ENCODE peak calls at places on chromosomes 11 and 22, in seven cellular contexts. D, B, P, E, U, M and I are unnamed samples.

GRCh38 chr11:121591405-121592033 is 138.8 kb upstream of the SORL1-AS1 start:
- DNase-seq in D (peak), B (peak), P (peak), E (peak), U (peak), M (peak), I (peak)

GRCh38 chr11:17593466-17594245 is 46.6 kb downstream of the OTOG start:
- DNase-seq in D (no peak), B (no peak), P (no peak), E (no peak), U (no peak), M (no peak), I (no peak)

GRCh38 chr11:88398372-88399140 is 61.0 kb upstream of the CTSC start:
- DNase-seq in D (peak), B (no peak), P (peak), E (no peak), U (no peak), M (no peak), I (peak)

GRCh38 chr22:27641049-27641790 is 160.3 kb downstream of the MN1 start:
- DNase-seq in D (no peak), B (no peak), P (no peak), E (no peak), U (no peak), M (no peak), I (no peak)

GRCh38 chr11:60169264-60169915 is 13.5 kb downstream of the MS4A6A start:
- DNase-seq in D (peak), B (peak), P (peak), E (no peak), U (peak), M (peak), I (peak)

GRCh38 chr11:128733440-128734115 is 39.7 kb downstream of the FLI1 start:
- DNase-seq in D (no peak), B (peak), P (no peak), E (peak), U (no peak), M (no peak), I (no peak)

GRCh38 chr22:46250783-46251125 is 661 bp upstream of the CDPF1 start:
- DNase-seq in D (no peak), B (peak), P (peak), E (no peak), U (no peak), M (no peak), I (no peak)

GRCh38 chr22:46573781-46574437 is 36.5 kb upstream of the CELSR1 start:
- DNase-seq in D (no peak), B (no peak), P (no peak), E (no peak), U (no peak), M (no peak), I (no peak)

GRCh38 chr22:26673485-26673884 is 16.1 kb downstream of the MIAT start:
- DNase-seq in D (no peak), B (no peak), P (peak), E (no peak), U (no peak), M (no peak), I (no peak)

GRCh38 chr11:65116370-65117205 is 913 bp downstream of the ZNHIT2 start:
- DNase-seq in D (no peak), B (peak), P (no peak), E (peak), U (peak), M (no peak), I (no peak)

GRCh38 chr11:92246637-92247036 is 22.0 kb downstream of the FAT3 start:
- DNase-seq in D (no peak), B (no peak), P (no peak), E (no peak), U (no peak), M (no peak), I (no peak)

GRCh38 chr11:110921742-110922200 is 209.5 kb upstream of the ARHGAP20 start:
- DNase-seq in D (no peak), B (peak), P (no peak), E (no peak), U (no peak), M (no peak), I (no peak)

GRCh38 chr11:17649696-17650600 is 69.4 kb upstream of the MYOD1 start:
- DNase-seq in D (no peak), B (no peak), P (no peak), E (no peak), U (no peak), M (no peak), I (no peak)

GRCh38 chr22:23218867-23219251 is 38.5 kb downstream of the BCR start:
- DNase-seq in D (no peak), B (peak), P (peak), E (peak), U (no peak), M (no peak), I (no peak)

GRCh38 chr22:42869888-42870480 is 12.9 kb upstream of the ARFGAP3 start:
- DNase-seq in D (no peak), B (no peak), P (no peak), E (no peak), U (no peak), M (no peak), I (no peak)

GRCh38 chr11:8287297-8288070 is 23.8 kb upstream of the LMO1 start:
- DNase-seq in D (no peak), B (no peak), P (no peak), E (no peak), U (no peak), M (no peak), I (no peak)

GRCh38 chr22:46953968-46954755 is 191.7 kb downstream of the TBC1D22A start:
- DNase-seq in D (no peak), B (peak), P (no peak), E (no peak), U (no peak), M (no peak), I (no peak)

GRCh38 chr22:47495102-47495501 is 732.7 kb downstream of the TBC1D22A start:
- DNase-seq in D (no peak), B (no peak), P (no peak), E (no peak), U (peak), M (no peak), I (no peak)

GRCh38 chr22:36155702-36156101 is 4.9 kb downstream of the APOL3 start:
- DNase-seq in D (no peak), B (no peak), P (peak), E (no peak), U (no peak), M (no peak), I (no peak)

GRCh38 chr22:47604563-47604962 is 842.1 kb downstream of the TBC1D22A start:
- DNase-seq in D (no peak), B (no peak), P (no peak), E (no peak), U (no peak), M (no peak), I (no peak)

GRCh38 chr11:2142762-2143202 is 3.6 kb upstream of the IGF2 start:
- DNase-seq in D (no peak), B (no peak), P (no peak), E (no peak), U (no peak), M (no peak), I (no peak)

GRCh38 chr22:49965291-49966040 is 4.9 kb downstream of the PIM3 start:
- DNase-seq in D (no peak), B (no peak), P (no peak), E (peak), U (no peak), M (no peak), I (no peak)

GRCh38 chr11:44621140-44621681 is 55.7 kb downstream of the CD82 start:
- DNase-seq in D (peak), B (peak), P (peak), E (peak), U (no peak), M (no peak), I (peak)

GRCh38 chr22:47259990-47260389 is 497.5 kb downstream of the TBC1D22A start:
- DNase-seq in D (no peak), B (no peak), P (peak), E (no peak), U (no peak), M (no peak), I (no peak)

GRCh38 chr22:42275970-42276369 is 5.5 kb upstream of the TCF20 start:
- DNase-seq in D (no peak), B (no peak), P (no peak), E (no peak), U (no peak), M (no peak), I (no peak)

GRCh38 chr11:117928818-117929567 is at the start of gene TMPRSS13:
- DNase-seq in D (no peak), B (peak), P (no peak), E (no peak), U (no peak), M (no peak), I (no peak)

GRCh38 chr22:50575426-50575941 is 2.7 kb downstream of the CPT1B start:
- DNase-seq in D (no peak), B (no peak), P (no peak), E (no peak), U (no peak), M (no peak), I (no peak)

GRCh38 chr11:66277475-66278391 is at the start of gene CNIH2:
- DNase-seq in D (peak), B (peak), P (peak), E (peak), U (no peak), M (no peak), I (no peak)

GRCh38 chr11:17979770-17980371 is 33.0 kb downstream of the SERGEF start:
- DNase-seq in D (peak), B (peak), P (peak), E (peak), U (no peak), M (peak), I (no peak)

GRCh38 chr11:125394306-125394705 is 101.8 kb downstream of the FEZ1 start:
- DNase-seq in D (no peak), B (no peak), P (no peak), E (no peak), U (no peak), M (no peak), I (no peak)

GRCh38 chr11:66002648-66003225 is 434 bp downstream of the BANF1 start:
- DNase-seq in D (peak), B (peak), P (no peak), E (no peak), U (no peak), M (no peak), I (no peak)

GRCh38 chr22:45073064-45073463 is 63.3 kb upstream of the PHF21B start:
- DNase-seq in D (no peak), B (no peak), P (no peak), E (peak), U (no peak), M (no peak), I (no peak)

GRCh38 chr11:86910592-86910991 is 44.6 kb downstream of the FZD4 start:
- DNase-seq in D (peak), B (no peak), P (no peak), E (no peak), U (no peak), M (no peak), I (no peak)

GRCh38 chr11:119373917-119374631 is 7.4 kb downstream of the USP2 start:
- DNase-seq in D (peak), B (peak), P (peak), E (peak), U (no peak), M (peak), I (no peak)

GRCh38 chr11:119375629-119376196 is 5.8 kb downstream of the USP2 start:
- DNase-seq in D (no peak), B (peak), P (peak), E (peak), U (no peak), M (no peak), I (no peak)

GRCh38 chr11:119376197-119376847 is 5.2 kb downstream of the USP2 start:
- DNase-seq in D (no peak), B (no peak), P (no peak), E (peak), U (no peak), M (no peak), I (no peak)

GRCh38 chr11:119373059-119373875 is 8.2 kb downstream of the USP2 start:
- DNase-seq in D (no peak), B (no peak), P (no peak), E (no peak), U (no peak), M (no peak), I (no peak)

DNA sequence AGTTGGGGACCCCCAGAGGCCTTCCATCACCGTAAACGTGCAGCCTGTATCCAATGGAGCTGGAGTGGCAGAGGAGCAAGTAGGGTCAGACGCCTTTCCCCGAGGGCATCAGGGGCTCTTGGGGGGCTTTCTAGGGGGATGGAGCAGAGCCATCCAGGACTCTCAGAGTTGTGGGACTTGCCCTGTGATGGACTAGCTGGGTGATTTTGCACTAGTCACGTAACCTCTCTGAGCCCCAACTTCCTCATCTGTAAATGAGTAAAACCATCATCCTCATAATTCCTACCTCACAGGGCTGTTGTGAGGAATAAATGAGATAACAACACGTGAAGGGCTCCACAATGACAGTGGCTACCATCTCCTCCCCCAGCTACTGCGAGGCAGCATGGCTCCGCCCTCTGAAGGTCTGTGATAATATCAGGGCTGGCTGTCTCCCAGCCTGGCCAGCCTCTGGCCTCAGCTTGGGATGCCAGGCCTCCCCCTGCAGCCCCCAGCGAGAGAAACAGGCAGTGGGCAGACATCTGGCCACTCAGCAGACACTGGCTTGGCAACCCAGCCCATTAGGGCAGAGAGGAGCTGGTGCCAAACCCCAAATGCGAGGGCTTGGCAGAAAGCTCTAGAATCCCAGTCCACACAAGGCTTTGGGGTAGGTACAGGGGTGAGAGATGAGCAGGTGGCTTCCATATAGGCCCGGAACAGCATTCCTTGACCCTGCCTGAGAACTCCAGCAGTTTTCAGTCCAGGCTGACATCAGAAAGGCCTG is 6.7 kb downstream of the USP2 start:
- DNase-seq in D (no peak), B (no peak), P (peak), E (peak), U (no peak), M (no peak), I (no peak)
- TF ChIP-seq REST in D (no peak), B (no peak), P (peak), E (no peak), U (no peak), M (no peak), I (no peak)

GRCh38 chr22:34113381-34113780 is 193.1 kb upstream of the LARGE1 start:
- DNase-seq in D (no peak), B (no peak), P (no peak), E (no peak), U (no peak), M (no peak), I (no peak)

GRCh38 chr22:34115722-34116121 is 195.4 kb upstream of the LARGE1 start:
- DNase-seq in D (no peak), B (no peak), P (no peak), E (no peak), U (no peak), M (no peak), I (no peak)

GRCh38 chr22:34116126-34116525 is 195.8 kb upstream of the LARGE1 start:
- DNase-seq in D (no peak), B (no peak), P (no peak), E (no peak), U (no peak), M (no peak), I (no peak)

GRCh38 chr22:34108168-34108567 is 187.9 kb upstream of the LARGE1 start:
- DNase-seq in D (no peak), B (no peak), P (no peak), E (no peak), U (no peak), M (no peak), I (no peak)

DNA sequence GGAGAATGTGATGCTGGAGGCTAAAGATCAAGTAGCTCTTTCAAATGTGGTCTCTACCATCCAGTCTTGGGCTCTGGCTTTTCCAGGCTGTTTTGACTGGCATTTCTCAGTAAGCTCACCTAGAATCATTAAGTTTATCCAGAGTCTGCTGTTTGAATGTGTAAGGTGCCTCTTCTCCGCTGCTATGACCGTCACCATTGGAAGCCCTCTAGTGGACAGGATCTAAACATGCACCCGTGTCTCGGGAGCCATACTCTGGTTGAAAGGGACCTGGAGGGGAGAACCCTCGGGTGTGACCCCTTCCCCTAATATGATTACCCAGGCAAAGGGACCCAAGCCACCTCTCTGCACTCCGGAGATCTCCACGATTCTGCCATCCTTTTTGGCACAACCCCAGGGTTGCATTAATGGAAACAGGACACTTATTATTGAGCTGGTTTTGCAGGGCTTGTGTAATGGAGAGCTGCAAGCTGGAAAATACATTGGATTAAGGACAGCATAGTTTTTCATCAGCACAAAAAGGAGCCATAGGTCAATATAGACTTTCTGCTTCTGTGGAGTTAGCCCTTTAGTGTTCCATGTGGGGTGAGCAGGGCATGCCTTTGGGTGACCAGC is 191.0 kb upstream of the LARGE1 start:
- DNase-seq in D (peak), B (peak), P (peak), E (peak), U (peak), M (no peak), I (no peak)
- TF ChIP-seq REST in D (no peak), B (no peak), P (no peak), E (no peak), U (no peak), M (no peak), I (no peak)

DNA sequence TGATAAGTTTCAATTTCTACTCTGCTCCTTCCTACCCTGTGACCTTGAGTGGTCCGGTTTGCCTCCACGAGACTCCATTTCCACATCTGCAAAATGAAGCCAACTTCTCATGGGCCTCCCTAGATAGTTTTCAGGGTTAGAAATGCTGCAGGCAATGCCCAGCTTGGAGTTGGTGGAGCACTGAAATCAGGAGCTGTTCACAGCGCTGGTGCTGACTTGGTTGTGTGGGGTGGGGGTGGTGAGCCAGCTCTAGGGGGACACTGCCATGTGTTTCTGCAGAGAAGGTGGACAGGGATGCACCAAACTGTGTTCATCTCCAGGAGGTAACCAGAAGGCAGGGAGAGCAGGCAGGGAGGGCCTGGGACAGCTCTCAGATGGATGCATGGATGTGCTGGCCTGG is 37.0 kb downstream of the SGSM1 start:
- DNase-seq in D (no peak), B (peak), P (no peak), E (no peak), U (no peak), M (no peak), I (no peak)
- TF ChIP-seq REST in D (peak), B (peak), P (peak), E (peak), U (peak), M (peak), I (peak)

DNA sequence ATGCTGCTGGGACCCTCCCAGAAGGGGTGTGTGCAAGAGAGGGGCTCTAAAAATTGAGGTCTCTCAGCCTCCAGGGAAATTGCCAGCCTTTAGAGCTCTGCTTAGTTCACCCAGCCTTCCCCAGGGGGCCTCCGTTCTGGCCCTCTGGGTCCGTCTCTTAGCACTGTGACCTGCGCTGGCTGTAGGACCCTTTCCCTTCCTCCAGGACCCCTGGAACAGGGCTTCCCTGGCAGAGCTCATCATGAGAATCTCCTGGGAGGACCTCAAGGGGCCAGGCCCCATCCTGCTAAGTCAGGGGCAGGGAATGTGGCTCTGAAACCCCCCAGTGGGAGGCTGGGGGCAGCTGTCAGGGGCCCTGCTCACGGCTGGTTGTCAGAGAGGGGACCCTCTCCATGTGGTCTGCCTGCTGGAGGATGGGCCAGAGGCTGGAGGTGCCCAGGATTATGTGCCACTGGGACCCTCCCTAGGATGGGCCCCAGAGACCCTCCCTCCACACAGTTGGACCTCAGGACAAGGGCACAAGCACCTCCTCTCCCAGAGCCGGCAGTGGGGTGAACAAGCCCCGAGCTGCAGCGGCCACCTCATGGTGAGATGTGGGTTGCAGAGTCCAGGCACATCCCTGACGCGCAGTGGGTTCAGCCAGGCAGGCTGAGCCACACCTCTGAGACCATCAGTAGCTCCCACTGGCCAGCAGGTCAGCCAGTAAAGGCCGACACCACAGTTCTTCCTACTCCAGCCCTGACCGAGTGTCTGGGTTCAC is 27.1 kb upstream of the GAL start:
- DNase-seq in D (no peak), B (no peak), P (no peak), E (no peak), U (no peak), M (no peak), I (no peak)
- TF ChIP-seq REST in D (no peak), B (no peak), P (no peak), E (no peak), U (no peak), M (no peak), I (no peak)